ENCODE peak calls at places on chromosomes 16 and 17, in ten cellular contexts. One of them, this sample, is unnamed.
A peak's percentile ranks its signal among the peaks of the same experiment; 100 is the strongest.

GRCh38 chr17:38958326-38958725 is 8.9 kb downstream of the FBXO47 start:
- DNase-seq in heart right ventricle: no peak
- DNase-seq in fibroblast of mammary gland: no peak
- DNase-seq in mucosa of descending colon: no peak
- DNase-seq in AG09319: no peak
- DNase-seq in upper lobe of right lung: no peak
- DNase-seq in glutamatergic neuron: no peak
- DNase-seq in AG04450: no peak
- DNase-seq in Peyer's patch: no peak
- DNase-seq in keratinocyte: no peak
- DNase-seq in this sample: no peak

GRCh38 chr17:77208217-77208808 is 67.5 kb downstream of the SEC14L1 start:
- DNase-seq in upper lobe of right lung: no peak
- DNase-seq in AG09319: peak; percentile 19
- DNase-seq in keratinocyte: no peak
- DNase-seq in heart right ventricle: no peak
- DNase-seq in fibroblast of mammary gland: peak; percentile 54
- DNase-seq in Peyer's patch: no peak
- DNase-seq in glutamatergic neuron: no peak
- DNase-seq in mucosa of descending colon: peak; percentile 8
- DNase-seq in AG04450: peak; percentile 10
- DNase-seq in this sample: no peak

GRCh38 chr17:57677301-57677700 is 67.8 kb downstream of the CCDC182 start:
- DNase-seq in mucosa of descending colon: no peak
- DNase-seq in keratinocyte: no peak
- DNase-seq in AG09319: no peak
- DNase-seq in upper lobe of right lung: no peak
- DNase-seq in fibroblast of mammary gland: no peak
- DNase-seq in heart right ventricle: no peak
- DNase-seq in glutamatergic neuron: no peak
- DNase-seq in AG04450: no peak
- DNase-seq in Peyer's patch: no peak
- DNase-seq in this sample: no peak

GRCh38 chr17:63702223-63702577 is 2.3 kb upstream of the LIMD2 start:
- DNase-seq in glutamatergic neuron: no peak
- DNase-seq in keratinocyte: no peak
- DNase-seq in AG09319: no peak
- DNase-seq in fibroblast of mammary gland: no peak
- DNase-seq in mucosa of descending colon: peak; percentile 82
- DNase-seq in Peyer's patch: peak; percentile 82
- DNase-seq in heart right ventricle: no peak
- DNase-seq in upper lobe of right lung: peak; percentile 68
- DNase-seq in AG04450: no peak
- DNase-seq in this sample: peak; percentile 59

GRCh38 chr16:17407321-17407720 is 63.4 kb downstream of the XYLT1 start:
- DNase-seq in heart right ventricle: no peak
- DNase-seq in Peyer's patch: no peak
- DNase-seq in AG09319: no peak
- DNase-seq in upper lobe of right lung: no peak
- DNase-seq in glutamatergic neuron: no peak
- DNase-seq in AG04450: no peak
- DNase-seq in fibroblast of mammary gland: no peak
- DNase-seq in mucosa of descending colon: no peak
- DNase-seq in keratinocyte: no peak
- DNase-seq in this sample: no peak

GRCh38 chr16:19716183-19716582 is 1.8 kb downstream of the KNOP1 start:
- DNase-seq in heart right ventricle: no peak
- DNase-seq in AG04450: no peak
- DNase-seq in glutamatergic neuron: no peak
- DNase-seq in upper lobe of right lung: no peak
- DNase-seq in keratinocyte: no peak
- DNase-seq in AG09319: no peak
- DNase-seq in Peyer's patch: no peak
- DNase-seq in fibroblast of mammary gland: no peak
- DNase-seq in mucosa of descending colon: no peak
- DNase-seq in this sample: no peak

GRCh38 chr17:68738044-68738443 is 136.9 kb upstream of the FAM20A start:
- DNase-seq in fibroblast of mammary gland: no peak
- DNase-seq in AG04450: no peak
- DNase-seq in AG09319: no peak
- DNase-seq in glutamatergic neuron: no peak
- DNase-seq in Peyer's patch: no peak
- DNase-seq in heart right ventricle: no peak
- DNase-seq in upper lobe of right lung: no peak
- DNase-seq in keratinocyte: no peak
- DNase-seq in mucosa of descending colon: no peak
- DNase-seq in this sample: no peak

GRCh38 chr17:79620207-79621038 is 9.6 kb upstream of the RBFOX3 start:
- DNase-seq in fibroblast of mammary gland: no peak
- DNase-seq in keratinocyte: no peak
- DNase-seq in Peyer's patch: no peak
- DNase-seq in mucosa of descending colon: peak; percentile 17
- DNase-seq in AG04450: no peak
- DNase-seq in upper lobe of right lung: peak; percentile 17
- DNase-seq in AG09319: no peak
- DNase-seq in glutamatergic neuron: no peak
- DNase-seq in heart right ventricle: no peak
- DNase-seq in this sample: peak; percentile 6

GRCh38 chr16:85665929-85666328 is 22.8 kb downstream of the GINS2 start:
- DNase-seq in mucosa of descending colon: no peak
- DNase-seq in fibroblast of mammary gland: no peak
- DNase-seq in keratinocyte: no peak
- DNase-seq in heart right ventricle: no peak
- DNase-seq in glutamatergic neuron: peak; percentile 7
- DNase-seq in Peyer's patch: no peak
- DNase-seq in upper lobe of right lung: no peak
- DNase-seq in AG04450: no peak
- DNase-seq in AG09319: no peak
- DNase-seq in this sample: peak; percentile 38

GRCh38 chr17:48026503-48027321 is 10.9 kb downstream of the COPZ2 start:
- DNase-seq in upper lobe of right lung: peak; percentile 92
- DNase-seq in mucosa of descending colon: peak; percentile 94
- DNase-seq in AG09319: peak; percentile 89
- DNase-seq in glutamatergic neuron: peak; percentile 91
- DNase-seq in fibroblast of mammary gland: peak; percentile 92
- DNase-seq in Peyer's patch: peak; percentile 78
- DNase-seq in heart right ventricle: peak; percentile 83
- DNase-seq in AG04450: peak; percentile 71
- DNase-seq in keratinocyte: peak; percentile 98
- DNase-seq in this sample: peak; percentile 85

GRCh38 chr16:1378087-1378803 is 26.5 kb downstream of the GNPTG start:
- DNase-seq in upper lobe of right lung: no peak
- DNase-seq in Peyer's patch: no peak
- DNase-seq in AG09319: no peak
- DNase-seq in glutamatergic neuron: no peak
- DNase-seq in heart right ventricle: no peak
- DNase-seq in AG04450: no peak
- DNase-seq in keratinocyte: no peak
- DNase-seq in mucosa of descending colon: no peak
- DNase-seq in fibroblast of mammary gland: no peak
- DNase-seq in this sample: no peak

DNA sequence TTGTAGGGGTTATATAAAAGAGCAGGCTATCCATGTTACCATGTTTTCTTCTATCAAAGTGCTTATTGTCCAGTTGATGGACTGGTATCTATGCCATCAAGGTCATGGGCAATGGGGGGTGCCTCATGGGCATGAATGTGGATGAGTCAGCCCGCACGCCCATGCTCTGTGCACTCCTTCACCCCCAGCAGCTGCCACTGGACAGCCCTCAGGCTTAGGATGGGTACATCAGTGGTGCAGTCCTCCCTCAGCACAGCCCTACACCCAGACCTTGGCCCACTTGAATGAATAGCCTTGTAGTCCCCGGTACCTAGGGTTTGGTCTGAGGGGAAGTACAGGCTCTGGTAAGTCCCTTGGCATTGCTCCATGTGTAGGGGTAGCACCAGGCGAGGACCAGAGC is 10.3 kb upstream of the GNA13 start:
- DNase-seq in Peyer's patch: no peak
- DNase-seq in AG04450: no peak
- DNase-seq in mucosa of descending colon: no peak
- DNase-seq in AG09319: no peak
- DNase-seq in upper lobe of right lung: no peak
- DNase-seq in keratinocyte: no peak
- DNase-seq in glutamatergic neuron: no peak
- DNase-seq in fibroblast of mammary gland: no peak
- DNase-seq in heart right ventricle: no peak
- DNase-seq in this sample: no peak
- TF ChIP-seq CTCF in Peyer's patch: no peak
- TF ChIP-seq CTCF in AG04450: no peak
- TF ChIP-seq CTCF in mucosa of descending colon: no peak
- TF ChIP-seq CTCF in AG09319: no peak
- TF ChIP-seq CTCF in upper lobe of right lung: no peak
- TF ChIP-seq CTCF in keratinocyte: no peak
- TF ChIP-seq CTCF in glutamatergic neuron: no peak
- TF ChIP-seq CTCF in fibroblast of mammary gland: no peak
- TF ChIP-seq CTCF in heart right ventricle: no peak
- TF ChIP-seq CTCF in this sample: no peak

DNA sequence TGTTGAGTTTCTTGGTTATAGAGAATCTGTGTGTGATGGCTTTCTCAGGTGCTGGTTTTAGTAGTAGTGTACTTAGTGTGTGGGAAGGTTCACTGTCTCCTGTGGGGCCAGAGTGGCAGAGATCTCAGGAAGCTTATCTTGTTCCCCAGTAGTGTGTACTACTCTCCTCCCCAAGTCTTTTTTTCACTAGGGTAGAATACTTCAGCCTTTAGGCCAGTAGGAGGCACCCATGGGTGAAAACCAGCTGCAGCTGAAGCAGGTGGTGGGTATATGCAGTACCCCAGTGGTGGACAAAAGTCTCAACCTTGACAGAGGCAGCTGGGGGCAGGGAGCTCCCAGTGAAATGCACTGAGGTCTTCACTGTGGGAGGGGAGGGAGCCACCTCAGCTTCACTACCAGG is 109.9 kb downstream of the PHKB start:
- DNase-seq in upper lobe of right lung: no peak
- DNase-seq in AG09319: no peak
- DNase-seq in heart right ventricle: no peak
- DNase-seq in keratinocyte: no peak
- DNase-seq in glutamatergic neuron: no peak
- DNase-seq in AG04450: no peak
- DNase-seq in Peyer's patch: no peak
- DNase-seq in mucosa of descending colon: no peak
- DNase-seq in fibroblast of mammary gland: no peak
- DNase-seq in this sample: no peak
- TF ChIP-seq CTCF in upper lobe of right lung: no peak
- TF ChIP-seq CTCF in AG09319: no peak
- TF ChIP-seq CTCF in heart right ventricle: no peak
- TF ChIP-seq CTCF in keratinocyte: no peak
- TF ChIP-seq CTCF in glutamatergic neuron: no peak
- TF ChIP-seq CTCF in AG04450: peak; percentile 1
- TF ChIP-seq CTCF in Peyer's patch: no peak
- TF ChIP-seq CTCF in mucosa of descending colon: no peak
- TF ChIP-seq CTCF in fibroblast of mammary gland: no peak
- TF ChIP-seq CTCF in this sample: no peak

GRCh38 chr16:89168381-89169189 is 3.0 kb upstream of the CDH15 start:
- DNase-seq in Peyer's patch: no peak
- DNase-seq in glutamatergic neuron: no peak
- DNase-seq in keratinocyte: no peak
- DNase-seq in upper lobe of right lung: no peak
- DNase-seq in fibroblast of mammary gland: no peak
- DNase-seq in AG09319: no peak
- DNase-seq in heart right ventricle: no peak
- DNase-seq in mucosa of descending colon: no peak
- DNase-seq in AG04450: no peak
- DNase-seq in this sample: no peak

GRCh38 chr16:89172171-89172900 is 788 bp downstream of the CDH15 start:
- DNase-seq in Peyer's patch: no peak
- DNase-seq in glutamatergic neuron: no peak
- DNase-seq in keratinocyte: no peak
- DNase-seq in upper lobe of right lung: no peak
- DNase-seq in mucosa of descending colon: no peak
- DNase-seq in AG04450: no peak
- DNase-seq in fibroblast of mammary gland: no peak
- DNase-seq in AG09319: no peak
- DNase-seq in heart right ventricle: no peak
- DNase-seq in this sample: no peak

GRCh38 chr16:89171216-89172170 is at the start of gene CDH15:
- DNase-seq in AG09319: peak; percentile 44
- DNase-seq in glutamatergic neuron: peak; percentile 97
- DNase-seq in heart right ventricle: peak; percentile 90
- DNase-seq in keratinocyte: peak; percentile 82
- DNase-seq in mucosa of descending colon: peak; percentile 99
- DNase-seq in Peyer's patch: peak; percentile 95
- DNase-seq in AG04450: peak; percentile 64
- DNase-seq in upper lobe of right lung: peak; percentile 98
- DNase-seq in fibroblast of mammary gland: peak; percentile 77
- DNase-seq in this sample: peak; percentile 96

GRCh38 chr16:89169778-89170177 is 1.8 kb upstream of the CDH15 start:
- DNase-seq in Peyer's patch: no peak
- DNase-seq in AG04450: no peak
- DNase-seq in upper lobe of right lung: no peak
- DNase-seq in AG09319: no peak
- DNase-seq in mucosa of descending colon: no peak
- DNase-seq in heart right ventricle: no peak
- DNase-seq in keratinocyte: no peak
- DNase-seq in glutamatergic neuron: no peak
- DNase-seq in fibroblast of mammary gland: no peak
- DNase-seq in this sample: no peak

DNA sequence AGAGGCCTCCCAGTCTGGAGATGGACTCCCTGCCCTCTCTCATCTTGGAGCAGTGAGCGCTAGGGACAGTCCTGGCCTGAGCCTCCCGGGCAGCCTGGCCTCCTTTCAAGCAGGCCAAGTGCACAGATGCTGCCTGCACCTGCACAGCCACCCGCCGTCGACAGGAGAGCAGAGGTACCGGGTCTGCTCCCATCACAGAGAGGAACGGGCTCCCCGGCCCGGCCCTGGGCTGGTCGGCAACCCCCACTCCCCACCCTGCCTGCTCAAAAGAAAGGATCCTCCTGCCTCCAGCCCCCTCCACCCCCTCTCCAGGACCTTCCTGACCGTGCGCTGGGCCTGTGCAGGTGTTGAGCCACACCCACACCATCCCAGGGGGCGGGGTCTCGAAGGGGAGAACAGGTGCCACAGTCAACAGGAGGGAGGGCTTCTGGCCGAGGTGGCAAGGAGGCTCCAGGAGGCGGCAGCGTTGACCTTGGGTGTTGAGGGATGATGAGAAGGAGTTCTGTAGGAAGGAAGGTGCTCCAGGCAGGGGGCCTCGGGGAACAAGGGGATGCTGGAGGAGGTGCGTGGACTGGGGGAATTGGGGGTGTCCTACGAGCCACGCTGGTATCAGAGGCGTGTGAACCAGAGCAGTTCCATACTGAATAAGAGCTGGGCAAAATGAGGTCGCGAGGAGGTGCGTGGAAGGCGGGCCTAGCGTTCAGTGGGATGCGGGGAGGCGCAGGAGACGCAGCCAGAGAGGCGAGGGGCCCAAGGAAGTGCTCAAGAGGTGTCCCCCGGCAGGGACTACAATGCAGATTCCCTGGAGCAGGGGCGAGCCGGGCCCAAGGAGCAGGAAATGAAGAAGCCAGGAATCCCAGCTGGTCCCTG is 967 bp upstream of the CDH15 start:
- DNase-seq in heart right ventricle: no peak
- DNase-seq in keratinocyte: no peak
- DNase-seq in mucosa of descending colon: peak; percentile 88
- DNase-seq in fibroblast of mammary gland: no peak
- DNase-seq in upper lobe of right lung: peak; percentile 86
- DNase-seq in AG04450: no peak
- DNase-seq in glutamatergic neuron: no peak
- DNase-seq in AG09319: no peak
- DNase-seq in Peyer's patch: peak; percentile 40
- DNase-seq in this sample: peak; percentile 77
- TF ChIP-seq CTCF in heart right ventricle: no peak
- TF ChIP-seq CTCF in keratinocyte: no peak
- TF ChIP-seq CTCF in mucosa of descending colon: no peak
- TF ChIP-seq CTCF in fibroblast of mammary gland: no peak
- TF ChIP-seq CTCF in upper lobe of right lung: no peak
- TF ChIP-seq CTCF in AG04450: no peak
- TF ChIP-seq CTCF in glutamatergic neuron: no peak
- TF ChIP-seq CTCF in AG09319: no peak
- TF ChIP-seq CTCF in Peyer's patch: no peak
- TF ChIP-seq CTCF in this sample: no peak

GRCh38 chr16:53769185-53769584 is 65.2 kb downstream of the FTO start:
- DNase-seq in keratinocyte: no peak
- DNase-seq in Peyer's patch: no peak
- DNase-seq in AG09319: no peak
- DNase-seq in upper lobe of right lung: no peak
- DNase-seq in glutamatergic neuron: no peak
- DNase-seq in heart right ventricle: no peak
- DNase-seq in mucosa of descending colon: no peak
- DNase-seq in fibroblast of mammary gland: no peak
- DNase-seq in AG04450: no peak
- DNase-seq in this sample: no peak
- TF ChIP-seq CTCF in keratinocyte: no peak
- TF ChIP-seq CTCF in Peyer's patch: no peak
- TF ChIP-seq CTCF in AG09319: no peak
- TF ChIP-seq CTCF in upper lobe of right lung: no peak
- TF ChIP-seq CTCF in glutamatergic neuron: no peak
- TF ChIP-seq CTCF in heart right ventricle: no peak
- TF ChIP-seq CTCF in mucosa of descending colon: no peak
- TF ChIP-seq CTCF in fibroblast of mammary gland: no peak
- TF ChIP-seq CTCF in AG04450: no peak
- TF ChIP-seq CTCF in this sample: no peak